ENCODE peak calls at places on chromosome 12, in eight cellular contexts. W is IMR-90, X is tibial nerve, C is lower lobe of right lung, Y is PC-3, T is heart left ventricle, V is brain microvascular endothelial cell, Z is BJ. E is an unnamed sample. For H3K36me3 and H3K27me3, the result is how much of the 10 kb centered on the place peaks cover.

GRCh38 chr12:42382013-42382696 is 56.2 kb downstream of the PPHLN1 start:
- DNase-seq in Y (no peak), C (no peak), T (no peak), Z (peak), X (no peak), W (peak), V (no peak), E (no peak)

GRCh38 chr12:93571360-93571853 is 1.1 kb upstream of the SOCS2 start:
- DNase-seq in W (peak), X (peak), V (peak), Y (peak), C (peak), T (peak), Z (no peak), E (no peak)

GRCh38 chr12:6347367-6348338 is 5.8 kb upstream of the TNFRSF1A start:
- DNase-seq in X (peak), T (peak), Z (no peak), V (no peak), Y (no peak), W (peak), C (no peak), E (no peak)

GRCh38 chr12:105916698-105917059 is 222.1 kb downstream of the NUAK1 start:
- DNase-seq in C (no peak), T (no peak), X (no peak), Y (no peak), V (no peak), W (peak), Z (no peak), E (no peak)

GRCh38 chr12:2582631-2583616 is 211.8 kb upstream of the FKBP4 start:
- DNase-seq in T (peak), X (peak), C (peak), V (no peak), W (peak), Z (no peak), Y (peak), E (no peak)

GRCh38 chr12:114691196-114691595 is 7.2 kb upstream of the TBX3 start:
- DNase-seq in T (no peak), X (no peak), V (no peak), W (no peak), C (no peak), Y (no peak), Z (no peak), E (no peak)

GRCh38 chr12:52442600-52443061 is 8.5 kb upstream of the KRT75 start:
- DNase-seq in X (no peak), W (peak), Y (peak), C (no peak), Z (no peak), T (no peak), V (peak), E (no peak)

GRCh38 chr12:7113389-7113871 is 4.4 kb upstream of the C1RL start:
- DNase-seq in V (peak), Y (peak), Z (no peak), T (no peak), X (no peak), W (peak), C (no peak), E (no peak)

GRCh38 chr12:117212563-117213190 is 22.4 kb upstream of the FBXO21 start:
- DNase-seq in Y (peak), X (peak), W (peak), Z (no peak), C (peak), V (peak), T (peak), E (no peak)

GRCh38 chr12:117292688-117293087 is 68.7 kb downstream of the NOS1 start:
- DNase-seq in Z (no peak), X (no peak), W (no peak), C (no peak), Y (no peak), T (no peak), V (no peak), E (no peak)

GRCh38 chr12:28622416-28622815 is 432.2 kb downstream of the CCDC91 start:
- DNase-seq in Y (peak), T (no peak), W (peak), X (no peak), C (no peak), Z (peak), V (peak), E (no peak)

GRCh38 chr12:48601013-48601756 is 31.3 kb upstream of the LALBA start:
- DNase-seq in C (no peak), Y (peak), W (peak), T (no peak), Z (no peak), X (no peak), V (peak), E (no peak)

GRCh38 chr12:95943231-95943842 is at the start of gene AMDHD1:
- DNase-seq in C (peak), Y (peak), Z (no peak), V (peak), W (peak), X (peak), T (peak), E (no peak)

GRCh38 chr12:119988440-119988787 is 622 bp upstream of the BICDL1 start:
- DNase-seq in C (no peak), Z (no peak), Y (no peak), X (no peak), V (peak), W (peak), T (no peak), E (no peak)

GRCh38 chr12:7970475-7971252 is 34.7 kb upstream of the SLC2A3 start:
- DNase-seq in T (peak), X (peak), Z (peak), V (peak), C (peak), W (peak), Y (peak), E (peak)

GRCh38 chr12:118190266-118190665 is 54.3 kb downstream of the PEBP1 start:
- DNase-seq in T (no peak), C (no peak), Y (no peak), V (peak), Z (no peak), W (peak), X (no peak), E (no peak)

GRCh38 chr12:132584472-132584871 is 25.9 kb downstream of the LRCOL1 start:
- DNase-seq in W (no peak), T (no peak), V (no peak), X (no peak), Z (no peak), C (no peak), Y (no peak), E (no peak)

GRCh38 chr12:107091989-107092641 is 1.2 kb downstream of the CRY1 start:
- DNase-seq in T (no peak), Z (peak), Y (peak), X (peak), V (peak), W (peak), C (no peak), E (no peak)

GRCh38 chr12:3170423-3171194 is 93.4 kb downstream of the TSPAN9 start:
- DNase-seq in W (peak), T (no peak), V (peak), X (no peak), C (no peak), Z (peak), Y (peak), E (no peak)

GRCh38 chr12:51371295-51371953 is 19.8 kb downstream of the GALNT6 start:
- DNase-seq in C (no peak), X (peak), T (peak), Y (peak), Z (peak), V (peak), W (peak), E (no peak)

GRCh38 chr12:52916225-52916624 is 11.3 kb upstream of the KRT8 start:
- DNase-seq in Y (no peak), T (no peak), Z (no peak), C (no peak), X (no peak), W (no peak), V (no peak), E (no peak)

GRCh38 chr12:83318386-83318971 is 631.8 kb downstream of the TMTC2 start:
- DNase-seq in C (no peak), Y (peak), Z (no peak), T (no peak), W (peak), V (peak), X (no peak), E (no peak)

GRCh38 chr12:55822228-55822627 is 4.4 kb downstream of the ORMDL2 start:
- DNase-seq in X (no peak), V (no peak), Z (no peak), W (no peak), T (no peak), Y (peak), C (no peak), E (no peak)

GRCh38 chr12:91179315-91179714 is 3.3 kb downstream of the DCN start:
- DNase-seq in W (peak), T (no peak), Z (no peak), C (no peak), Y (peak), V (no peak), X (peak), E (no peak)

GRCh38 chr12:94643585-94643984 is 6.8 kb downstream of the TMCC3 start:
- DNase-seq in Z (no peak), Y (peak), X (no peak), C (peak), V (no peak), W (no peak), T (no peak), E (no peak)

GRCh38 chr12:2679068-2679815 is 115.5 kb upstream of the FKBP4 start:
- DNase-seq in Z (no peak), W (no peak), T (no peak), V (no peak), C (no peak), X (no peak), Y (no peak), E (no peak)

GRCh38 chr12:4959381-4959780 is 49.7 kb downstream of the KCNA1 start:
- DNase-seq in Z (no peak), Y (no peak), W (no peak), V (no peak), C (no peak), X (no peak), T (no peak), E (no peak)

GRCh38 chr12:115294443-115295133 is 610.6 kb upstream of the TBX3 start:
- DNase-seq in T (no peak), V (no peak), C (no peak), Y (peak), X (no peak), W (peak), Z (no peak), E (no peak)

GRCh38 chr12:9064815-9065606 is 50.7 kb downstream of the A2M start:
- DNase-seq in Y (peak), V (peak), Z (no peak), C (peak), W (no peak), T (peak), X (peak), E (no peak)

GRCh38 chr12:54980341-54980740 is 4.2 kb downstream of the TESPA1 start:
- DNase-seq in T (no peak), C (no peak), V (no peak), X (no peak), W (no peak), Y (no peak), Z (no peak), E (no peak)

GRCh38 chr12:27573972-27574371 is 50.0 kb downstream of the PPFIBP1 start:
- DNase-seq in T (no peak), Y (peak), C (no peak), X (no peak), V (peak), Z (peak), W (peak), E (no peak)

GRCh38 chr12:69007858-69008314 is 74.9 kb upstream of the CPM start:
- DNase-seq in V (no peak), C (no peak), W (no peak), X (no peak), Z (no peak), Y (peak), T (no peak), E (no peak)

GRCh38 chr12:92608418-92609091 is 94.2 kb upstream of the PLEKHG7 start:
- DNase-seq in W (peak), Z (no peak), Y (peak), T (no peak), X (peak), V (peak), C (no peak), E (no peak)

GRCh38 chr12:106871477-106871876 is 84.2 kb upstream of the TMEM263 start:
- DNase-seq in T (no peak), W (peak), Y (peak), C (no peak), Z (peak), V (no peak), X (no peak), E (no peak)

GRCh38 chr12:118102070-118102469 is 1.7 kb downstream of the VSIG10 start:
- DNase-seq in Z (no peak), C (no peak), V (no peak), Y (peak), W (peak), X (no peak), T (no peak), E (no peak)

GRCh38 chr12:58703911-58704310 is 216.4 kb downstream of the LRIG3 start:
- DNase-seq in W (no peak), V (no peak), T (no peak), Z (peak), C (no peak), X (no peak), Y (no peak), E (no peak)

GRCh38 chr12:96197503-96198272 is 3.5 kb downstream of the ELK3 start:
- DNase-seq in Z (peak), T (no peak), V (peak), Y (peak), X (no peak), C (no peak), W (peak), E (no peak)

DNA sequence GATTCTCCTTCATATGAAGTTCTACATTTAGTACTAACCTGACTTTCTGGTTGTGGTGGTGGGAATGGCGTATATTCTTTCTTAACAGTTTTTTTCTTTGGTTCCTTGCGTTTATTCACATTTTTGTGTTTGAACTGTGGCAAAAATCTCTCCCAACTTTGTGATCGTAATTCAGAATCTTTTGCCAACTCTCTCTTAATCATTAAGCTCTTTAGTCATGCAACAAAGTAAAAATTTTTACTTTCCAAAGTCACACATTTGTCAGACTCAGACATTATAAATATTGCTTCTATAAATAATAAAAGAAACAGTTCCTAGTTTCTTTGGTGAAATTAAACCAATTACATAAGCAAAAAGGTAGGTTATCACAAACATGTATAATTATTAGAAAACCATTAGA is 7.5 kb downstream of the KRR1 start:
- DNase-seq in V (no peak), Y (no peak), X (no peak), T (no peak), C (no peak), W (no peak), Z (no peak), E (no peak)
- H3K36me3 ChIP-seq in V (under half), Y (half or more), X (under half), T (under half), C (half or more), W (under half), Z (under half), E (half or more)

GRCh38 chr12:46383654-46384450 is 11.3 kb upstream of the SLC38A2 start:
- DNase-seq in C (peak), V (peak), T (peak), W (peak), X (peak), Y (peak), Z (peak), E (peak)
- TF ChIP-seq CTCF in C (peak), V (peak), T (peak), W (peak), X (peak), Y (no peak), Z (no peak), E (peak)

GRCh38 chr12:112466011-112466422 is 47.3 kb downstream of the PTPN11 start:
- DNase-seq in X (no peak), Y (no peak), Z (no peak), T (no peak), W (no peak), V (no peak), C (no peak), E (no peak)

GRCh38 chr12:112463478-112463877 is 44.7 kb downstream of the PTPN11 start:
- DNase-seq in X (no peak), V (no peak), Y (no peak), C (no peak), W (no peak), Z (no peak), T (no peak), E (no peak)

GRCh38 chr12:112464605-112465004 is 45.9 kb downstream of the PTPN11 start:
- DNase-seq in T (no peak), Z (no peak), W (no peak), C (no peak), X (no peak), V (no peak), Y (no peak), E (no peak)

GRCh38 chr12:112468041-112468440 is 49.3 kb downstream of the PTPN11 start:
- DNase-seq in C (no peak), Z (no peak), V (no peak), X (no peak), Y (no peak), T (no peak), W (no peak), E (no peak)

GRCh38 chr12:112466835-112467234 is 48.1 kb downstream of the PTPN11 start:
- DNase-seq in C (no peak), V (no peak), Y (no peak), W (no peak), T (no peak), X (no peak), Z (no peak), E (no peak)
- H3K27me3 ChIP-seq in C (under half), V (under half), Y (under half), W (under half), T (under half), X (under half), Z (under half), E (under half)

DNA sequence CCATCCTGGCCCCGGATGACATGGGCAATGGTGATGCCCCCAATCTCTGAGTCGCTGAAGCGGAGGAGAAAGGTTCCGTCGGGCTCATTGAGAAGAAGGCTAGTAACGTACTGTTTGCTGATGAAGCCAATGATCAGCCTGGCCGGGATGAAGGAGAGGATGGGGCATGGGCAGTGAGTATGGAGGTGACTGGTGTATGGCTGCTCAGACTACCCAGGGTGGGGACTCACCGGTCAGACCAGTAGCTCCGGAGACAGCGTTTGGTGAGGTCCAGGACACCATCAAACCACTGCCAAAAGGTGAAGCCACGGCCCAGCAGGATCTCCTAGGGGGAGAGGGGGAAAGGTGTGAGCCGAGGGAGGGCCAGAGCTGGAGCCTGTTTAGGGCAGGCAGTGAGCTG is 10.9 kb downstream of the NAB2 start:
- DNase-seq in V (no peak), T (no peak), X (no peak), Z (no peak), Y (no peak), W (no peak), C (no peak), E (no peak)
- H3K36me3 ChIP-seq in V (half or more), T (under half), X (under half), Z (under half), Y (under half), W (half or more), C (half or more), E (half or more)

GRCh38 chr12:104733717-104734175 is 224.3 kb downstream of the SLC41A2 start:
- DNase-seq in W (no peak), Z (no peak), V (no peak), T (no peak), Y (peak), C (peak), X (no peak), E (no peak)
- TF ChIP-seq CTCF in W (peak), Z (no peak), V (peak), T (no peak), Y (peak), C (peak), X (no peak), E (no peak)

DNA sequence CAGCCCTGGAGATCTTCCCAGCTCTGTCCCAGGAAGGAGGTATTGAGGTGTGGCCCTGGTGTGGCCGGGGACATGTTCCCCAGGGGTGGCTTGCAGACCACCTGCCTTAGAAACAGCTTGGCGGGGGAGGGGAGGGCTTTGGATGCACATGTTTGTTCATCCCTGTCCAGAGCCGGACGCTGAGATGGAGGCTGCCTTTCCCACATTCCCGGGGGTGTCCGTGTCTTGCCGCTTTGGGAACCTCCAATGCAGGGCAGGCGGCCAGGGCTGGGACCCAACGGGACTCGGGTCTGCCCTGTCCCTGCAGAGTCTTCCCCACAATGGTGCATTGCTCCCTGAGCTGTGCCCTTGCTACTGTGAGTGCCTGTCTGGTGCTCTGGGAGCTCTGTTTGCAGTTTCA is 319.5 kb upstream of the SFSWAP start:
- DNase-seq in Z (no peak), W (no peak), V (no peak), T (no peak), X (no peak), Y (no peak), C (no peak), E (no peak)
- H3K27me3 ChIP-seq in Z (under half), W (under half), V (under half), T (under half), X (under half), Y (under half), C (under half), E (under half)

GRCh38 chr12:111584959-111585358 is 14.2 kb downstream of the ATXN2 start:
- DNase-seq in X (no peak), W (peak), Z (no peak), V (no peak), T (no peak), Y (peak), C (no peak), E (no peak)

GRCh38 chr12:111588010-111588409 is 11.1 kb downstream of the ATXN2 start:
- DNase-seq in Z (no peak), X (no peak), T (no peak), V (no peak), C (no peak), Y (no peak), W (no peak), E (no peak)

GRCh38 chr12:111586986-111587385 is 12.1 kb downstream of the ATXN2 start:
- DNase-seq in V (no peak), Z (no peak), C (no peak), T (no peak), X (no peak), W (no peak), Y (no peak), E (no peak)

GRCh38 chr12:111582133-111582747 is 16.9 kb downstream of the ATXN2 start:
- DNase-seq in V (no peak), X (no peak), C (no peak), Y (no peak), T (no peak), Z (no peak), W (no peak), E (no peak)

DNA sequence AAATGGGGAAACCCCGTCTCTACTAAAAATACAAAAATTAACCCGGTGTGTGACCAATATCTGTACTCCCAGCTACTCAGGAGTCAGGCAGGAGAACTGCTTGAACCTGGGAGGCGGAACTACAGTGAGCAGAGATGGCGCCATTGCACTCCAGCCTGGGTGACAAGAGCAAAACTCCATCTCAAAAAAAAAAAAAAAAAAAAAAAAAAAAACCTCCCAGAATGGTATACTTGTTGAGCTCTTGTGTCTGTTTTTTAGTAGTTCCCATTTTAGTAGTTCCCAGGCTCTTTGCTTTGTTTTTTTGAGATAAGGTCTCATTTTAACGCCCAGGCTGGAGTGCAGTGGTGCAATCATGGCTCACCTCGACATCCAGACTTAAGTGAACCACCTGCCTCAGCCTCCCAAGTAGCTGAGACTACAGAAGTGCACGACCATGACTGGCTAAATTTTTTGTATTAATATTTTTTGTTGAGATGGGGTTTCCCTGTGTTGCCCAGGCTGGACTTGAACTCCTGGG is 13.4 kb downstream of the ATXN2 start:
- DNase-seq in C (no peak), Y (no peak), X (no peak), W (no peak), Z (no peak), V (no peak), T (no peak), E (no peak)
- H3K36me3 ChIP-seq in C (under half), Y (under half), X (under half), W (under half), Z (under half), V (under half), T (under half), E (under half)